ENCODE peak calls at places on chromosomes 12 and 14, in six cellular contexts. C is Calu3, G is astrocyte of the spinal cord, J is HuH-7, D is NCI-H774, I is NCI-H446. E is an unnamed sample.

GRCh38 chr12:18982226-18982949 is 147.1 kb upstream of the PLEKHA5 start:
- DNase-seq in C (no peak), G (no peak), J (no peak), D (no peak), I (no peak), E (no peak)

GRCh38 chr12:43444940-43445564 is 107.0 kb downstream of the ADAMTS20 start:
- DNase-seq in C (peak; percentile 68), G (peak; percentile 62), J (no peak), D (no peak), I (peak; percentile 23), E (peak; percentile 10)

GRCh38 chr12:105922670-105923102 is 216.1 kb downstream of the NUAK1 start:
- DNase-seq in C (no peak), G (peak; percentile 86), J (no peak), D (no peak), I (peak; percentile 37), E (peak; percentile 49)

GRCh38 chr12:47097276-47097896 is 17.6 kb upstream of the AMIGO2 start:
- DNase-seq in C (no peak), G (peak; percentile 28), J (no peak), D (peak; percentile 43), I (no peak), E (no peak)

GRCh38 chr14:100082723-100083122 is 17.5 kb downstream of the EVL start:
- DNase-seq in C (no peak), G (no peak), J (no peak), D (no peak), I (no peak), E (no peak)

GRCh38 chr14:91417134-91417982 is at the start of gene CCDC88C:
- DNase-seq in C (peak; percentile 83), G (peak; percentile 23), J (no peak), D (peak; percentile 80), I (peak; percentile 20), E (peak; percentile 70)

GRCh38 chr12:117227000-117227653 is 36.9 kb upstream of the FBXO21 start:
- DNase-seq in C (no peak), G (no peak), J (no peak), D (no peak), I (no peak), E (no peak)

GRCh38 chr12:104190151-104190550 is 25.4 kb upstream of the TXNRD1 start:
- DNase-seq in C (no peak), G (no peak), J (no peak), D (no peak), I (no peak), E (no peak)

GRCh38 chr14:93937519-93937918 is 10.4 kb downstream of the FAM181A start:
- DNase-seq in C (no peak), G (no peak), J (no peak), D (no peak), I (no peak), E (peak; percentile 81)

GRCh38 chr12:65825573-65826512 is 1.6 kb downstream of the HMGA2 start:
- DNase-seq in C (peak; percentile 46), G (no peak), J (peak; percentile 46), D (no peak), I (no peak), E (no peak)

GRCh38 chr14:30961330-30961729 is 64.1 kb upstream of the AP4S1 start:
- DNase-seq in C (no peak), G (no peak), J (no peak), D (no peak), I (no peak), E (no peak)

GRCh38 chr12:131862600-131862993 is 31.8 kb upstream of the ULK1 start:
- DNase-seq in C (no peak), G (no peak), J (no peak), D (no peak), I (no peak), E (no peak)